ENCODE peak calls at places on chromosomes 7 and 10, in five cellular contexts. One of them, this sample, is unnamed.

GRCh38 chr10:22534849-22535604 is 179.4 kb downstream of the PIP4K2A start:
- DNase-seq in non-pigmented ciliary epithelial cell: no peak
- DNase-seq in WTC11: no peak
- DNase-seq in WERI-Rb-1: no peak
- DNase-seq in HEK293T: no peak
- DNase-seq in this sample: no peak

GRCh38 chr10:28925154-28925663 is 247.9 kb downstream of the BAMBI start:
- DNase-seq in non-pigmented ciliary epithelial cell: no peak
- DNase-seq in WTC11: peak
- DNase-seq in WERI-Rb-1: no peak
- DNase-seq in HEK293T: no peak
- DNase-seq in this sample: no peak

GRCh38 chr7:105924950-105925349 is 38.1 kb upstream of the CDHR3 start:
- DNase-seq in non-pigmented ciliary epithelial cell: no peak
- DNase-seq in WTC11: no peak
- DNase-seq in WERI-Rb-1: no peak
- DNase-seq in HEK293T: no peak
- DNase-seq in this sample: no peak

GRCh38 chr7:3493499-3493898 is 192.4 kb downstream of the SDK1 start:
- DNase-seq in non-pigmented ciliary epithelial cell: peak
- DNase-seq in WTC11: no peak
- DNase-seq in WERI-Rb-1: no peak
- DNase-seq in HEK293T: no peak
- DNase-seq in this sample: peak

GRCh38 chr7:93092757-93093370 is 24.9 kb downstream of the SAMD9 start:
- DNase-seq in non-pigmented ciliary epithelial cell: peak
- DNase-seq in WTC11: no peak
- DNase-seq in WERI-Rb-1: no peak
- DNase-seq in HEK293T: peak
- DNase-seq in this sample: peak

GRCh38 chr7:105493928-105494325 is 28.1 kb downstream of the PUS7 start:
- DNase-seq in non-pigmented ciliary epithelial cell: peak
- DNase-seq in WTC11: no peak
- DNase-seq in WERI-Rb-1: no peak
- DNase-seq in HEK293T: no peak
- DNase-seq in this sample: peak

GRCh38 chr7:70392282-70392681 is 739.7 kb upstream of the GALNT17 start:
- DNase-seq in non-pigmented ciliary epithelial cell: peak
- DNase-seq in WTC11: no peak
- DNase-seq in WERI-Rb-1: no peak
- DNase-seq in HEK293T: no peak
- DNase-seq in this sample: no peak

GRCh38 chr10:91210014-91210413 is 10.4 kb upstream of the PCGF5 start:
- DNase-seq in non-pigmented ciliary epithelial cell: no peak
- DNase-seq in WTC11: no peak
- DNase-seq in WERI-Rb-1: no peak
- DNase-seq in HEK293T: no peak
- DNase-seq in this sample: no peak

GRCh38 chr7:142855756-142856564 is 1.1 kb downstream of the EPHB6 start:
- DNase-seq in non-pigmented ciliary epithelial cell: no peak
- DNase-seq in WTC11: no peak
- DNase-seq in WERI-Rb-1: no peak
- DNase-seq in HEK293T: no peak
- DNase-seq in this sample: no peak